ENCODE peak calls at places on chromosomes 12 and 14, in five cellular contexts. D is HuH-7.5, S is amniotic stem cell, R is anterior cingulate cortex, J is NCI-H2107. T is an unnamed sample.

GRCh38 chr12:12498210-12498609 is 64.5 kb downstream of the DUSP16 start:
- DNase-seq in D (no peak), S (no peak), R (no peak), J (no peak), T (no peak)

GRCh38 chr12:43835264-43835655 is 621 bp upstream of the TMEM117 start:
- DNase-seq in D (no peak), S (no peak), R (no peak), J (no peak), T (no peak)

GRCh38 chr14:84128025-84128424 is 1401.9 kb upstream of the FLRT2 start:
- DNase-seq in D (no peak), S (no peak), R (no peak), J (no peak), T (no peak)

GRCh38 chr14:37078131-37078530 is 94.3 kb downstream of the SLC25A21 start:
- DNase-seq in D (no peak), S (no peak), R (no peak), J (no peak), T (no peak)

GRCh38 chr14:32654106-32654505 is 284.6 kb upstream of the NPAS3 start:
- DNase-seq in D (no peak), S (no peak), R (no peak), J (no peak), T (no peak)

GRCh38 chr12:19946549-19946948 is 421.8 kb upstream of the PDE3A start:
- DNase-seq in D (no peak), S (peak; percentile 81), R (no peak), J (no peak), T (no peak)

GRCh38 chr12:91627225-91627624 is 444.6 kb upstream of the DCN start:
- DNase-seq in D (no peak), S (no peak), R (no peak), J (no peak), T (no peak)

GRCh38 chr14:103699261-103699661 is 16.0 kb downstream of the XRCC3 start:
- DNase-seq in D (no peak), S (no peak), R (no peak), J (no peak), T (no peak)

GRCh38 chr14:35254736-35255135 is 37.4 kb upstream of the PSMA6 start:
- DNase-seq in D (no peak), S (no peak), R (no peak), J (no peak), T (no peak)